ENCODE peak calls at places on chromosomes 11 and 22, in eight cellular contexts. G is left ventricle myocardium inferior; D is CD4-positive, alpha-beta T cell; T is EH; M is activated B cell treated with CpG ODN at 0.5 μM for 24 hours; J is Daoy; X is cardiac fibroblast; Z is NCI-H460. U is an unnamed sample.
A peak's percentile ranks its signal among the peaks of the same experiment; 100 is the strongest.

GRCh38 chr11:103897156-103897555 is 139.3 kb upstream of the DDI1 start:
- DNase-seq in G (no peak), D (no peak), T (peak; percentile 59), M (no peak), J (no peak), X (peak; percentile 5), Z (no peak), U (no peak)

GRCh38 chr11:13644997-13645667 is 23.3 kb upstream of the FAR1 start:
- DNase-seq in G (no peak), D (no peak), T (no peak), M (no peak), J (no peak), X (peak; percentile 44), Z (no peak), U (no peak)

GRCh38 chr11:22730319-22730718 is 63.9 kb downstream of the GAS2 start:
- DNase-seq in G (no peak), D (no peak), T (peak; percentile 0), M (no peak), J (peak; percentile 2), X (peak; percentile 17), Z (no peak), U (peak; percentile 34)

GRCh38 chr11:107549253-107549953 is 16.1 kb downstream of the ALKBH8 start:
- DNase-seq in G (no peak), D (no peak), T (peak; percentile 56), M (no peak), J (peak; percentile 41), X (peak; percentile 72), Z (peak; percentile 35), U (peak; percentile 36)

GRCh38 chr11:10975287-10975721 is 117.5 kb upstream of the ZBED5 start:
- DNase-seq in G (no peak), D (no peak), T (no peak), M (no peak), J (no peak), X (no peak), Z (no peak), U (no peak)

GRCh38 chr11:2558861-2559526 is 114.2 kb downstream of the KCNQ1 start:
- DNase-seq in G (no peak), D (no peak), T (no peak), M (no peak), J (no peak), X (no peak), Z (no peak), U (no peak)

GRCh38 chr11:27153136-27153535 is 112.5 kb downstream of the BBOX1 start:
- DNase-seq in G (no peak), D (no peak), T (peak; percentile 36), M (no peak), J (no peak), X (no peak), Z (no peak), U (no peak)

GRCh38 chr11:87866951-87867350 is 308.3 kb downstream of the RAB38 start:
- DNase-seq in G (no peak), D (no peak), T (no peak), M (no peak), J (no peak), X (no peak), Z (no peak), U (no peak)

GRCh38 chr11:65418431-65418680 is 4.2 kb upstream of the NEAT1 start:
- DNase-seq in G (peak; percentile 79), D (no peak), T (no peak), M (no peak), J (no peak), X (peak; percentile 48), Z (no peak), U (no peak)

GRCh38 chr11:47184711-47185304 is 1.4 kb downstream of the PACSIN3 start:
- DNase-seq in G (peak; percentile 44), D (no peak), T (no peak), M (no peak), J (no peak), X (peak; percentile 33), Z (no peak), U (peak; percentile 19)

GRCh38 chr11:66971483-66971882 is 3.6 kb upstream of the C11orf86 start:
- DNase-seq in G (no peak), D (no peak), T (peak; percentile 45), M (no peak), J (no peak), X (peak; percentile 44), Z (no peak), U (no peak)

GRCh38 chr11:44267366-44268072 is 42.4 kb downstream of the ALX4 start:
- DNase-seq in G (no peak), D (no peak), T (no peak), M (no peak), J (no peak), X (no peak), Z (no peak), U (no peak)

GRCh38 chr22:47281126-47282106 is 519.0 kb downstream of the TBC1D22A start:
- DNase-seq in G (no peak), D (no peak), T (peak; percentile 19), M (no peak), J (peak; percentile 49), X (no peak), Z (no peak), U (no peak)

GRCh38 chr22:28981818-28982499 is 79.7 kb downstream of the C22orf31 start:
- DNase-seq in G (no peak), D (no peak), T (no peak), M (no peak), J (no peak), X (no peak), Z (no peak), U (no peak)

GRCh38 chr11:119049081-119049480 is 7.9 kb downstream of the HYOU1 start:
- DNase-seq in G (no peak), D (no peak), T (no peak), M (no peak), J (no peak), X (no peak), Z (no peak), U (no peak)

GRCh38 chr11:129287920-129288319 is 87.7 kb upstream of the BARX2 start:
- DNase-seq in G (no peak), D (no peak), T (no peak), M (no peak), J (no peak), X (no peak), Z (no peak), U (peak; percentile 23)

GRCh38 chr11:102435688-102436087 is 16.9 kb downstream of the TMEM123 start:
- DNase-seq in G (no peak), D (no peak), T (no peak), M (no peak), J (no peak), X (no peak), Z (no peak), U (no peak)

GRCh38 chr11:103850419-103851165 is 185.8 kb upstream of the DDI1 start:
- DNase-seq in G (no peak), D (no peak), T (no peak), M (no peak), J (no peak), X (no peak), Z (no peak), U (no peak)

GRCh38 chr11:116413861-116414260 is 358.9 kb downstream of the BUD13 start:
- DNase-seq in G (no peak), D (no peak), T (no peak), M (no peak), J (no peak), X (no peak), Z (no peak), U (no peak)

GRCh38 chr11:68354181-68354872 is 41.9 kb downstream of the LRP5 start:
- DNase-seq in G (peak; percentile 87), D (no peak), T (peak; percentile 99), M (no peak), J (peak; percentile 94), X (peak; percentile 78), Z (peak; percentile 40), U (no peak)

GRCh38 chr22:45991108-45991507 is 14.1 kb upstream of the WNT7B start:
- DNase-seq in G (no peak), D (no peak), T (no peak), M (no peak), J (no peak), X (no peak), Z (no peak), U (no peak)

GRCh38 chr11:66080055-66080817 is 10.2 kb downstream of the PACS1 start:
- DNase-seq in G (no peak), D (peak; percentile 67), T (peak; percentile 90), M (no peak), J (peak; percentile 73), X (peak; percentile 90), Z (no peak), U (no peak)

GRCh38 chr11:127136438-127136837 is 135.9 kb upstream of the KIRREL3 start:
- DNase-seq in G (no peak), D (no peak), T (no peak), M (no peak), J (no peak), X (no peak), Z (no peak), U (no peak)

GRCh38 chr11:24588075-24588474 is 91.2 kb downstream of the LUZP2 start:
- DNase-seq in G (no peak), D (no peak), T (no peak), M (no peak), J (no peak), X (peak; percentile 58), Z (no peak), U (peak; percentile 17)

GRCh38 chr11:75474878-75475766 is 42.1 kb upstream of the KLHL35 start:
- DNase-seq in G (peak; percentile 66), D (peak; percentile 50), T (peak; percentile 83), M (no peak), J (peak; percentile 64), X (peak; percentile 71), Z (no peak), U (peak; percentile 24)

GRCh38 chr22:24191893-24192292 is 10.6 kb downstream of the SUSD2 start:
- DNase-seq in G (no peak), D (no peak), T (no peak), M (no peak), J (no peak), X (no peak), Z (no peak), U (no peak)

GRCh38 chr11:2796091-2796490 is 89.5 kb downstream of the CDKN1C start:
- DNase-seq in G (peak; percentile 9), D (no peak), T (no peak), M (no peak), J (no peak), X (no peak), Z (no peak), U (no peak)

GRCh38 chr11:31492320-31492913 is 17.0 kb downstream of the IMMP1L start:
- DNase-seq in G (no peak), D (no peak), T (peak; percentile 41), M (no peak), J (no peak), X (peak; percentile 61), Z (no peak), U (no peak)

GRCh38 chr11:10478574-10479550 is 23.8 kb downstream of the AMPD3 start:
- DNase-seq in G (no peak), D (no peak), T (no peak), M (no peak), J (no peak), X (no peak), Z (no peak), U (no peak)

GRCh38 chr22:31287818-31288495 is 4.3 kb downstream of the PIK3IP1 start:
- DNase-seq in G (no peak), D (no peak), T (no peak), M (no peak), J (no peak), X (no peak), Z (no peak), U (no peak)

GRCh38 chr22:46580940-46581579 is 39.1 kb upstream of the GRAMD4 start:
- DNase-seq in G (peak; percentile 14), D (no peak), T (no peak), M (no peak), J (no peak), X (no peak), Z (no peak), U (no peak)

GRCh38 chr11:107821199-107821926 is 37.2 kb downstream of the SLC35F2 start:
- DNase-seq in G (no peak), D (no peak), T (peak; percentile 18), M (no peak), J (peak; percentile 23), X (peak; percentile 41), Z (no peak), U (peak; percentile 25)

GRCh38 chr11:117574551-117574950 is 222.5 kb downstream of the DSCAML1 start:
- DNase-seq in G (no peak), D (no peak), T (no peak), M (no peak), J (no peak), X (no peak), Z (no peak), U (no peak)

GRCh38 chr11:115221461-115222069 is 282.6 kb downstream of the CADM1 start:
- DNase-seq in G (no peak), D (no peak), T (no peak), M (no peak), J (peak; percentile 10), X (no peak), Z (no peak), U (no peak)